ENCODE peak calls at places on chromosomes 11 and 22, in six cellular contexts. S, V, I, O, R and Q are unnamed samples.

GRCh38 chr11:62918531-62918930 is 2.6 kb downstream of the CHRM1 start:
- DNase-seq in S (no peak), V (no peak), I (no peak), O (no peak), R (no peak), Q (no peak)

GRCh38 chr11:65526744-65527143 is 1.9 kb downstream of the SCYL1 start:
- DNase-seq in S (no peak), V (no peak), I (no peak), O (no peak), R (no peak), Q (no peak)

GRCh38 chr11:22920939-22921565 is 60.8 kb upstream of the CCDC179 start:
- DNase-seq in S (no peak), V (peak; percentile 14), I (peak; percentile 43), O (no peak), R (peak; percentile 55), Q (no peak)

GRCh38 chr11:27423125-27423524 is 49.5 kb downstream of the LGR4 start:
- DNase-seq in S (peak; percentile 31), V (peak; percentile 48), I (peak; percentile 87), O (peak; percentile 29), R (peak; percentile 66), Q (no peak)

GRCh38 chr11:134120921-134121526 is 52.2 kb downstream of the JAM3 start:
- DNase-seq in S (no peak), V (no peak), I (peak; percentile 65), O (peak; percentile 39), R (no peak), Q (no peak)

GRCh38 chr11:111654611-111655010 is 52.4 kb downstream of the SIK2 start:
- DNase-seq in S (no peak), V (no peak), I (no peak), O (no peak), R (no peak), Q (no peak)

GRCh38 chr11:107957109-107957588 is 28.9 kb downstream of the RAB39A start:
- DNase-seq in S (no peak), V (no peak), I (peak; percentile 46), O (no peak), R (no peak), Q (no peak)

GRCh38 chr11:131025020-131025419 is 108.7 kb upstream of the SNX19 start:
- DNase-seq in S (no peak), V (peak; percentile 32), I (peak; percentile 66), O (no peak), R (peak; percentile 11), Q (no peak)

GRCh38 chr11:123193742-123194141 is 1.3 kb downstream of the CLMP start:
- DNase-seq in S (no peak), V (no peak), I (peak; percentile 63), O (no peak), R (no peak), Q (no peak)

GRCh38 chr11:17386331-17387084 is 2.0 kb downstream of the KCNJ11 start:
- DNase-seq in S (peak; percentile 80), V (peak; percentile 26), I (peak; percentile 42), O (no peak), R (peak; percentile 69), Q (no peak)

GRCh38 chr11:122852071-122852831 is 14.0 kb downstream of the CRTAM start:
- DNase-seq in S (no peak), V (no peak), I (peak; percentile 70), O (no peak), R (peak; percentile 9), Q (no peak)

GRCh38 chr11:93519179-93519578 is 24.0 kb downstream of the SMCO4 start:
- DNase-seq in S (no peak), V (no peak), I (no peak), O (no peak), R (no peak), Q (no peak)

GRCh38 chr11:36060926-36061325 is 117.1 kb downstream of the LDLRAD3 start:
- DNase-seq in S (no peak), V (no peak), I (peak; percentile 28), O (no peak), R (no peak), Q (no peak)

GRCh38 chr11:96280444-96280843 is 62.6 kb downstream of the MAML2 start:
- DNase-seq in S (no peak), V (no peak), I (no peak), O (no peak), R (no peak), Q (no peak)

GRCh38 chr11:62850911-62851806 is 11.8 kb upstream of the WDR74 start:
- DNase-seq in S (no peak), V (no peak), I (peak; percentile 30), O (no peak), R (peak; percentile 51), Q (no peak)

GRCh38 chr11:67627394-67627787 is 2.3 kb downstream of the NUDT8 start:
- DNase-seq in S (no peak), V (no peak), I (no peak), O (no peak), R (no peak), Q (no peak)

GRCh38 chr11:118572914-118573550 is 823 bp downstream of the ARCN1 start:
- DNase-seq in S (no peak), V (peak; percentile 45), I (peak; percentile 63), O (no peak), R (peak; percentile 29), Q (no peak)

GRCh38 chr22:31764785-31765184 is 11.0 kb downstream of the DEPDC5 start:
- DNase-seq in S (no peak), V (no peak), I (no peak), O (no peak), R (no peak), Q (no peak)

GRCh38 chr22:20260071-20260722 is 7.9 kb downstream of the RTN4R start:
- DNase-seq in S (no peak), V (no peak), I (no peak), O (no peak), R (no peak), Q (no peak)

DNA sequence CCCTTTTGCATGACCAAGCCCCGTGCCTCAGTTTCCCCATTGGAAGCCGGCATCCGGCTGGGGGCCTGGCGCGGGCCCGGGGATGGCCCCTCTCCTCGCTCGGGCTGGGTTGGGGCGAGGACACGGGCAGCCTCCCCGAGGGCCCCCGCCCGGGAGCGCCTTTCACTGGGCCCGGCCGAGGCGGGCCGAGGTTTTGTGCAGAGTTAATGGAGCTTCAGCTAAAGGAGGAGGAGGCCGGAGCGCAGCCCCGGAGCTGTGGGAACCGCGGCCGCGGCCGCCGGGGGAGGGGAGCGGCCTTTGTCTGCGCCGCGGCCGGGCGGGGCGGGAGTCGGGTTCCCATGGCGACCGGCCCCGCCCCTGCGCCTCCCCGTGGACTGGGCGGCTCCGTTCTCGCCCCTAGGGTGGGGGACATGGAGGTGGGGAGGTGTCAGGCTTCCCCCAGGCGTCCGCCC is 1.4 kb upstream of the MAPK11 start:
- DNase-seq in S (peak; percentile 77), V (peak; percentile 36), I (peak; percentile 35), O (peak; percentile 51), R (peak; percentile 52), Q (peak; percentile 56)
- TF ChIP-seq CTCF in S (no peak), V (peak; percentile 36), I (no peak), O (no peak), R (no peak), Q (no peak)

GRCh38 chr11:12118940-12119339 is 8.6 kb downstream of the MICAL2 start:
- DNase-seq in S (no peak), V (no peak), I (no peak), O (peak; percentile 48), R (no peak), Q (no peak)
- TF ChIP-seq CTCF in S (no peak), V (no peak), I (peak; percentile 10), O (no peak), R (no peak), Q (no peak)

DNA sequence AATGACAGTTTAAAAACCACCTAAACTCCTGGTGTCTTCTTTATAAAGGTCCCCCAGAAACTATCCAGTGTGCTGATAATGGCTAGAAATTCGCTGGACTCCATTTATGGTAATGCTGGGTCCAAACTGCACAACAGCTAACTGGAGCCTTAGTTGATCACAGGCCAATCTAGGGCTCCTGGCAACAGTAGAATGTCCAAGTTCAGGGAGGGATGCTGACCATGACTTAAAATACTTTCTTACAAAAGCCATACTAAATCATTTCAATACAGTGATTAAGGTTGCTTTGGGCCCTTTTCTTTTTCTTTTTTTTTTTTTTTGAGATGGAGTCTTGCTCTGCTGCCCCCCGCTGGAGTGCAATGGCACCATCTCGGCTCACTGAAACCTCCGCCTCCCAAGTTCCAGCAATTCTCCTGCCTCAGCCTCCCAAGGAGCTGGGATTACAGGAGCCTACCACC is 14.5 kb upstream of the GAB2 start:
- DNase-seq in S (no peak), V (no peak), I (peak; percentile 39), O (no peak), R (peak; percentile 20), Q (no peak)
- TF ChIP-seq CTCF in S (peak; percentile 8), V (peak; percentile 41), I (peak; percentile 46), O (no peak), R (peak; percentile 44), Q (no peak)

GRCh38 chr11:33689089-33689488 is 11.5 kb downstream of the C11orf91 start:
- DNase-seq in S (no peak), V (peak; percentile 72), I (peak; percentile 67), O (no peak), R (peak; percentile 71), Q (no peak)

GRCh38 chr11:33689506-33689905 is 11.1 kb downstream of the C11orf91 start:
- DNase-seq in S (no peak), V (no peak), I (no peak), O (no peak), R (no peak), Q (no peak)

GRCh38 chr11:33690290-33691050 is 10.2 kb downstream of the C11orf91 start:
- DNase-seq in S (peak; percentile 51), V (peak; percentile 82), I (peak; percentile 100), O (no peak), R (peak; percentile 94), Q (no peak)

GRCh38 chr11:33685061-33685460 is 15.6 kb downstream of the C11orf91 start:
- DNase-seq in S (no peak), V (no peak), I (peak; percentile 79), O (no peak), R (no peak), Q (no peak)

GRCh38 chr11:33687733-33688479 is 12.7 kb downstream of the C11orf91 start:
- DNase-seq in S (no peak), V (no peak), I (peak; percentile 81), O (peak; percentile 29), R (peak; percentile 76), Q (no peak)
- TF ChIP-seq CTCF in S (peak; percentile 33), V (peak; percentile 66), I (peak; percentile 90), O (no peak), R (peak; percentile 92), Q (no peak)

GRCh38 chr22:17942721-17943120 is 81.6 kb downstream of the MICAL3 start:
- DNase-seq in S (no peak), V (no peak), I (no peak), O (no peak), R (no peak), Q (no peak)

GRCh38 chr22:17944205-17944725 is 80.1 kb downstream of the MICAL3 start:
- DNase-seq in S (no peak), V (no peak), I (no peak), O (no peak), R (no peak), Q (no peak)

GRCh38 chr22:17943533-17944204 is 80.7 kb downstream of the MICAL3 start:
- DNase-seq in S (no peak), V (no peak), I (no peak), O (no peak), R (no peak), Q (no peak)

GRCh38 chr22:17939579-17939978 is 84.8 kb downstream of the MICAL3 start:
- DNase-seq in S (no peak), V (no peak), I (no peak), O (no peak), R (no peak), Q (no peak)

GRCh38 chr22:17941501-17942406 is 82.6 kb downstream of the MICAL3 start:
- DNase-seq in S (no peak), V (no peak), I (no peak), O (no peak), R (no peak), Q (no peak)
- TF ChIP-seq CTCF in S (no peak), V (no peak), I (no peak), O (no peak), R (no peak), Q (no peak)